ENCODE peak calls at places on chromosomes 16 and 17, in five cellular contexts. Y is A549, R is K562, N is midbrain, X is astrocyte. I is an unnamed sample.

GRCh38 chr16:57720142-57720575 is 15.4 kb upstream of the KATNB1 start:
- DNase-seq in R (peak), X (peak), N (peak), Y (peak), I (peak)

GRCh38 chr17:74408830-74409229 is 23.1 kb upstream of the GPRC5C start:
- DNase-seq in X (no peak), Y (no peak), N (no peak), R (no peak), I (no peak)

GRCh38 chr16:85463228-85463611 is 149.9 kb upstream of the GSE1 start:
- DNase-seq in Y (no peak), N (no peak), R (peak), X (no peak), I (no peak)

GRCh38 chr17:19644493-19645210 is 3.9 kb upstream of the ALDH3A2 start:
- DNase-seq in Y (no peak), R (no peak), N (no peak), X (peak), I (no peak)

GRCh38 chr17:58082870-58083490 is at the start of gene DYNLL2:
- DNase-seq in R (peak), X (peak), Y (peak), N (peak), I (peak)

GRCh38 chr16:2090819-2091721 is 43.3 kb downstream of the TSC2 start:
- DNase-seq in R (peak), N (no peak), X (peak), Y (peak), I (peak)

GRCh38 chr16:65975049-65975708 is 391.3 kb upstream of the CDH5 start:
- DNase-seq in N (no peak), X (peak), R (peak), Y (peak), I (no peak)

GRCh38 chr17:17623904-17624303 is 32.4 kb upstream of the PEMT start:
- DNase-seq in Y (no peak), X (no peak), R (no peak), N (no peak), I (no peak)

GRCh38 chr16:15790458-15790857 is 66.4 kb downstream of the MYH11 start:
- DNase-seq in X (no peak), Y (no peak), R (no peak), N (no peak), I (no peak)

GRCh38 chr17:72119280-72119962 is 1.4 kb upstream of the SOX9 start:
- DNase-seq in X (no peak), Y (no peak), N (peak), R (no peak), I (no peak)

GRCh38 chr17:64190468-64190867 is 60.5 kb upstream of the ERN1 start:
- DNase-seq in N (no peak), X (no peak), R (no peak), Y (no peak), I (no peak)

GRCh38 chr17:34720760-34721159 is 141.4 kb downstream of the TMEM132E start:
- DNase-seq in Y (peak), N (no peak), R (no peak), X (no peak), I (no peak)

GRCh38 chr16:88302666-88303065 is 80.1 kb upstream of the ZNF469 start:
- DNase-seq in X (no peak), N (no peak), Y (no peak), R (no peak), I (no peak)

GRCh38 chr16:28585674-28586073 is 11.2 kb downstream of the SULT1A2 start:
- DNase-seq in N (no peak), R (no peak), X (no peak), Y (no peak), I (no peak)

GRCh38 chr16:83143788-83144187 is 517.0 kb downstream of the CDH13 start:
- DNase-seq in Y (no peak), X (peak), N (no peak), R (no peak), I (no peak)

GRCh38 chr16:10081201-10081940 is 100.9 kb downstream of the GRIN2A start:
- DNase-seq in Y (no peak), N (no peak), R (no peak), X (peak), I (no peak)

GRCh38 chr16:86994651-86995171 is 322.5 kb downstream of the C16orf95 start:
- DNase-seq in R (peak), Y (peak), N (no peak), X (peak), I (no peak)

GRCh38 chr16:81548901-81549546 is 104.4 kb downstream of the CMIP start:
- DNase-seq in Y (peak), R (no peak), X (no peak), N (no peak), I (no peak)

GRCh38 chr16:3023415-3023668 is 400 bp downstream of the HCFC1R1 start:
- DNase-seq in N (peak), R (no peak), X (no peak), Y (no peak), I (no peak)

GRCh38 chr16:14565688-14566025 is 64.4 kb downstream of the PARN start:
- DNase-seq in Y (no peak), R (no peak), N (no peak), X (no peak), I (no peak)

GRCh38 chr16:27254262-27254811 is 14.2 kb downstream of the NSMCE1 start:
- DNase-seq in X (no peak), R (no peak), N (no peak), Y (no peak), I (no peak)

GRCh38 chr16:75011634-75012307 is 12.9 kb downstream of the ZNRF1 start:
- DNase-seq in R (no peak), X (peak), Y (peak), N (no peak), I (peak)

GRCh38 chr16:50316848-50317630 is 50.7 kb downstream of the ADCY7 start:
- DNase-seq in N (no peak), R (no peak), Y (no peak), X (no peak), I (no peak)

GRCh38 chr17:43126911-43127290 is 1.7 kb upstream of the BRCA1 start:
- DNase-seq in N (no peak), Y (no peak), X (no peak), R (no peak), I (no peak)

GRCh38 chr17:34826332-34826731 is 134.9 kb downstream of the CCT6B start:
- DNase-seq in X (no peak), R (peak), N (no peak), Y (peak), I (no peak)

GRCh38 chr17:37774508-37774907 is 29.6 kb upstream of the HNF1B start:
- DNase-seq in Y (no peak), N (no peak), R (no peak), X (no peak), I (no peak)

GRCh38 chr16:81745704-81746558 is 33.2 kb upstream of the PLCG2 start:
- DNase-seq in Y (peak), X (peak), R (peak), N (peak), I (peak)

GRCh38 chr17:65531508-65532431 is 29.7 kb downstream of the AXIN2 start:
- DNase-seq in Y (no peak), N (peak), X (peak), R (no peak), I (no peak)

GRCh38 chr17:52096056-52096455 is 62.5 kb downstream of the CA10 start:
- DNase-seq in Y (no peak), X (no peak), R (no peak), N (no peak), I (no peak)

GRCh38 chr16:77679336-77679735 is 43.0 kb upstream of the NUDT7 start:
- DNase-seq in X (no peak), Y (no peak), R (no peak), N (no peak), I (no peak)

GRCh38 chr17:67575325-67575724 is 142.4 kb upstream of the NOL11 start:
- DNase-seq in Y (no peak), N (no peak), X (no peak), R (no peak), I (no peak)

GRCh38 chr16:70692481-70693203 is 6.8 kb upstream of the MTSS2 start:
- DNase-seq in N (peak), X (no peak), R (no peak), Y (no peak), I (no peak)

GRCh38 chr17:49471769-49472168 is 23.3 kb upstream of the NGFR start:
- DNase-seq in R (no peak), X (no peak), Y (no peak), N (no peak), I (no peak)